ENCODE peak calls at places on chromosomes 3 and 15, in four cellular contexts. One of them, this sample, is unnamed.

GRCh38 chr3:99962703-99963102 is 145.0 kb downstream of the CMSS1 start:
- DNase-seq in body of pancreas: no peak
- DNase-seq in NT2/D1: no peak
- DNase-seq in PC-3: no peak
- DNase-seq in this sample: no peak

GRCh38 chr15:79820176-79820575 is 76.6 kb downstream of the MTHFS start:
- DNase-seq in PC-3: no peak
- DNase-seq in body of pancreas: no peak
- DNase-seq in NT2/D1: no peak
- DNase-seq in this sample: no peak

GRCh38 chr15:73683624-73684536 is at the start of gene CD276:
- DNase-seq in PC-3: peak; percentile 72
- DNase-seq in body of pancreas: peak; percentile 89
- DNase-seq in NT2/D1: no peak
- DNase-seq in this sample: peak; percentile 80

GRCh38 chr3:170690133-170690981 is 104.5 kb upstream of the SLC7A14 start:
- DNase-seq in body of pancreas: peak; percentile 76
- DNase-seq in PC-3: peak; percentile 40
- DNase-seq in NT2/D1: no peak
- DNase-seq in this sample: peak; percentile 18

GRCh38 chr15:64775551-64776401 is at the start of gene RBPMS2:
- DNase-seq in NT2/D1: no peak
- DNase-seq in PC-3: no peak
- DNase-seq in body of pancreas: peak; percentile 25
- DNase-seq in this sample: no peak

GRCh38 chr3:109234300-109234699 is 82.0 kb downstream of the DPPA2 start:
- DNase-seq in body of pancreas: no peak
- DNase-seq in PC-3: no peak
- DNase-seq in NT2/D1: peak; percentile 66
- DNase-seq in this sample: peak; percentile 8

GRCh38 chr3:71493372-71493771 is 90.2 kb downstream of the FOXP1 start:
- DNase-seq in NT2/D1: no peak
- DNase-seq in body of pancreas: no peak
- DNase-seq in PC-3: no peak
- DNase-seq in this sample: no peak

GRCh38 chr15:69729167-69729748 is 276.6 kb downstream of the RPLP1 start:
- DNase-seq in body of pancreas: peak; percentile 58
- DNase-seq in PC-3: peak; percentile 45
- DNase-seq in NT2/D1: no peak
- DNase-seq in this sample: no peak

GRCh38 chr15:76752549-76752948 is 152.6 kb downstream of the SCAPER start:
- DNase-seq in PC-3: peak; percentile 64
- DNase-seq in body of pancreas: no peak
- DNase-seq in NT2/D1: no peak
- DNase-seq in this sample: no peak

GRCh38 chr3:32176989-32177701 is 61.3 kb upstream of the CMTM8 start:
- DNase-seq in NT2/D1: peak; percentile 38
- DNase-seq in PC-3: peak; percentile 97
- DNase-seq in body of pancreas: peak; percentile 47
- DNase-seq in this sample: peak; percentile 60

GRCh38 chr3:119826714-119827113 is 44.8 kb downstream of the NR1I2 start:
- DNase-seq in NT2/D1: no peak
- DNase-seq in body of pancreas: no peak
- DNase-seq in PC-3: no peak
- DNase-seq in this sample: no peak

GRCh38 chr3:144109944-144110343 is 138.3 kb downstream of the DIPK2A start:
- DNase-seq in PC-3: no peak
- DNase-seq in body of pancreas: no peak
- DNase-seq in NT2/D1: no peak
- DNase-seq in this sample: no peak

GRCh38 chr3:50591196-50591741 is 20.3 kb downstream of the CISH start:
- DNase-seq in body of pancreas: no peak
- DNase-seq in PC-3: no peak
- DNase-seq in NT2/D1: no peak
- DNase-seq in this sample: no peak

GRCh38 chr3:177357352-177358084 is 160.2 kb upstream of the TBL1XR1 start:
- DNase-seq in PC-3: peak; percentile 73
- DNase-seq in NT2/D1: no peak
- DNase-seq in body of pancreas: peak; percentile 32
- DNase-seq in this sample: no peak

GRCh38 chr3:177177670-177178295 is 19.5 kb downstream of the TBL1XR1 start:
- DNase-seq in PC-3: no peak
- DNase-seq in body of pancreas: peak; percentile 31
- DNase-seq in NT2/D1: no peak
- DNase-seq in this sample: no peak

GRCh38 chr3:63051920-63052319 is 176.7 kb upstream of the CADPS start:
- DNase-seq in body of pancreas: peak; percentile 11
- DNase-seq in NT2/D1: no peak
- DNase-seq in PC-3: no peak
- DNase-seq in this sample: peak; percentile 5

GRCh38 chr3:40463579-40463978 is 6.4 kb downstream of the RPL14 start:
- DNase-seq in body of pancreas: no peak
- DNase-seq in PC-3: no peak
- DNase-seq in NT2/D1: no peak
- DNase-seq in this sample: no peak
- H3K36me3 ChIP-seq in body of pancreas: peaks cover 17% of the 10 kb centered on the region
- H3K36me3 ChIP-seq in PC-3: peaks cover 51% of the 10 kb centered on the region
- H3K36me3 ChIP-seq in NT2/D1: peaks cover 87% of the 10 kb centered on the region
- H3K36me3 ChIP-seq in this sample: peaks cover 86% of the 10 kb centered on the region

DNA sequence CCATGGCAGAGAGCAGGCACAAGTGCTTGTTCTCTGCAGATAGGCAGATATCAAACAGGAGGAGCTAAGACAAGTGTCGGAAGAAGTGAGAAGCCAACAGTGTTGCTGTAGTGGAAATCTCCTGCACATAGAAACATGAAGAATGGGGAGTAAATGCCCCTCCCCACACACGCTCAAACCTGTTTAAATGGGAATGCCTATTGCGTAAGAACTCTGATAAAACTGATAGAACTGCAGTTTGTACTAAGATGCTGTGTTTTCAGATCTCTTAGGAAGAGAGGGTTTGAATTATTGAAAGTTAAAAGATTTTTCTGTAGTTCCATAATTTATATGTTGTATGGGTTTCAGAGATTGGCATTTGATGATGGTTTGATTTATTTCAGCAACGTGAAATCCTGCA is 19.6 kb downstream of the EIF2AK4 start:
- DNase-seq in body of pancreas: no peak
- DNase-seq in NT2/D1: no peak
- DNase-seq in PC-3: no peak
- DNase-seq in this sample: no peak
- H3K36me3 ChIP-seq in body of pancreas: peaks cover 15% of the 10 kb centered on the region
- H3K36me3 ChIP-seq in NT2/D1: peaks cover 62% of the 10 kb centered on the region
- H3K36me3 ChIP-seq in PC-3: peaks cover 62% of the 10 kb centered on the region
- H3K36me3 ChIP-seq in this sample: peaks cover 11% of the 10 kb centered on the region

GRCh38 chr3:37032961-37033360 is 39.6 kb downstream of the MLH1 start:
- DNase-seq in NT2/D1: no peak
- DNase-seq in body of pancreas: no peak
- DNase-seq in PC-3: no peak
- DNase-seq in this sample: no peak
- H3K36me3 ChIP-seq in NT2/D1: peaks cover 93% of the 10 kb centered on the region
- H3K36me3 ChIP-seq in body of pancreas: peaks cover 5% of the 10 kb centered on the region
- H3K36me3 ChIP-seq in PC-3: peaks cover 74% of the 10 kb centered on the region
- H3K36me3 ChIP-seq in this sample: peaks cover 100% of the 10 kb centered on the region

GRCh38 chr3:13332158-13332557 is 88.0 kb downstream of the NUP210 start:
- DNase-seq in NT2/D1: no peak
- DNase-seq in PC-3: peak; percentile 65
- DNase-seq in body of pancreas: peak; percentile 81
- DNase-seq in this sample: no peak
- H3K36me3 ChIP-seq in NT2/D1: peaks cover 28% of the 10 kb centered on the region
- H3K36me3 ChIP-seq in PC-3: peaks cover 30% of the 10 kb centered on the region
- H3K36me3 ChIP-seq in body of pancreas: no peaks in the 10 kb centered on the region
- H3K36me3 ChIP-seq in this sample: peaks cover 100% of the 10 kb centered on the region

GRCh38 chr3:20103731-20104130 is 63.5 kb downstream of the KAT2B start:
- DNase-seq in NT2/D1: no peak
- DNase-seq in body of pancreas: no peak
- DNase-seq in PC-3: no peak
- DNase-seq in this sample: no peak
- H3K36me3 ChIP-seq in NT2/D1: no peaks in the 10 kb centered on the region
- H3K36me3 ChIP-seq in body of pancreas: no peaks in the 10 kb centered on the region
- H3K36me3 ChIP-seq in PC-3: no peaks in the 10 kb centered on the region
- H3K36me3 ChIP-seq in this sample: no peaks in the 10 kb centered on the region

DNA sequence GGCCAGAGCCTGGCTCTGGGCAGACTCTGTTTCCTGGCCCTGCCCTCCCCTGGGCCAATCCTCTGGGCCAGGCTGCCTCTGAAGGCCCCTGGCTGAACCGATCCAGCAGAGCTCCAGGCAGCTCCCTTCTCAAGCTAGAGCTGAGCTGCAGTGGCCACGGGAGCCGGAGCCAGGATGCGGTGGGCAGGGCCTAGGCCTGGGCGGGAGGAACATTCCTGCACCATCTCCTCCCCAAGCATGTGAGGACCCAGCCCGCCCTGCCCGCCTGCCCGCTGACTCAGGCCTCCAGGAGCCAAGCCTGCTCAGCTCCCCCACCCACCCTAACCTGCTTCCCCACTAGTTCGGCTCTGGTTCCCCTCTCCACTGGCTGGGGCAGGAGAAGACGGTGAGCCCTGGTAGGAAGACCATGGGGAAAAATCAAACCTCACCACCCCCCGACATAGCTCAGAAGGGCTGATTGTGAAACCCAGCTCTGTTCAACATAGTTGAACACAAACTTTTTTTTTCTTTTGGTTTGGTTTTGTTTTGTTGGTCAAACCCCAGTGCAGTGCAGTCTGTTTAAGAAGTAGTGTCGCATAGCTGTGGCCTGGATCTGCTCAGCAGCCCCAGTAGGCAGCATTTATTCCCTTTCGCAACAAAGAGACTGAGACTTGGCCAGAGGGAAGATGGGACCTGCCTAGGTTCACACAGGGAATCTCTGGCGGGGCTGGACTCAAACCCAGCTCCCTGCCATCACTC is 13.5 kb downstream of the SNX33 start:
- DNase-seq in PC-3: peak; percentile 86
- DNase-seq in NT2/D1: no peak
- DNase-seq in body of pancreas: peak; percentile 61
- DNase-seq in this sample: no peak
- H3K36me3 ChIP-seq in PC-3: no peaks in the 10 kb centered on the region
- H3K36me3 ChIP-seq in NT2/D1: peaks cover 37% of the 10 kb centered on the region
- H3K36me3 ChIP-seq in body of pancreas: peaks cover 11% of the 10 kb centered on the region
- H3K36me3 ChIP-seq in this sample: peaks cover 20% of the 10 kb centered on the region

DNA sequence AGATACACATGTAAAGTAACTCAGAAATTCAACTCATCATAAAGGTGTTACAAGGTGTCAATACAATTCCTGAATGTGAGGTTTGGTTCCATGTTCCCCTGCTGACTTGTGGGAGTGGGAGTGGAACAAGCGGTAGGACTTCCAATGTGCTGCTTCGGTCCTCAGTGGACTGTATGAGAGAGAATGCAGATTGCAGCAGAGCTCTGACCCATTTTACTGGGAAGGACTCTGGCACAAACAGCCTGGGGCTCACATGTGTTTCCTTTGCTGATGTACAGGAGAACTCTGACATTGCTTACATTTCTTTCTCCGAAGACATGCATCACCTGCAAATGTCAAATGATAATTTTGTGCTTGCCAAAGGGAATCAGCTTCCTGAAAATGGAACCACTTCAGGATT is 111.5 kb downstream of the UNC13C start:
- DNase-seq in NT2/D1: no peak
- DNase-seq in body of pancreas: no peak
- DNase-seq in PC-3: no peak
- DNase-seq in this sample: no peak
- H3K36me3 ChIP-seq in NT2/D1: no peaks in the 10 kb centered on the region
- H3K36me3 ChIP-seq in body of pancreas: no peaks in the 10 kb centered on the region
- H3K36me3 ChIP-seq in PC-3: no peaks in the 10 kb centered on the region
- H3K36me3 ChIP-seq in this sample: no peaks in the 10 kb centered on the region